ENCODE peak calls at places on chromosome 3, in seven cellular contexts. I is GM23338, O is pancreas, X is sigmoid colon, L is endothelial cell of umbilical vein, M is tibial artery, Z is body of pancreas. K is an unnamed sample.

GRCh38 chr3:143763568-143764162 is 84.6 kb downstream of the SLC9A9 start:
- DNase-seq in I (peak; percentile 47), O (no peak), X (no peak), L (peak; percentile 38), M (no peak), Z (no peak), K (no peak)

GRCh38 chr3:162765524-162765923 is 1268.9 kb downstream of the OTOL1 start:
- DNase-seq in I (no peak), O (no peak), X (no peak), L (no peak), M (no peak), Z (no peak), K (no peak)

GRCh38 chr3:110900583-110900982 is 171.0 kb upstream of the NECTIN3 start:
- DNase-seq in I (no peak), O (no peak), X (no peak), L (no peak), M (no peak), Z (no peak), K (no peak)

GRCh38 chr3:95655363-95655986 is 1158.9 kb upstream of the EPHA6 start:
- DNase-seq in I (no peak), O (no peak), X (no peak), L (no peak), M (no peak), Z (no peak), K (no peak)

GRCh38 chr3:49602877-49603411 is 48.7 kb downstream of the BSN start:
- DNase-seq in I (no peak), O (peak; percentile 30), X (peak; percentile 32), L (no peak), M (no peak), Z (no peak), K (no peak)

GRCh38 chr3:18018491-18019177 is 276.2 kb upstream of the TBC1D5 start:
- DNase-seq in I (no peak), O (no peak), X (no peak), L (no peak), M (no peak), Z (no peak), K (no peak)

GRCh38 chr3:66442254-66443249 is 58.3 kb downstream of the LRIG1 start:
- DNase-seq in I (peak; percentile 94), O (no peak), X (peak; percentile 91), L (peak; percentile 92), M (peak; percentile 79), Z (peak; percentile 91), K (no peak)

GRCh38 chr3:851098-851790 is 241.6 kb upstream of the CNTN6 start:
- DNase-seq in I (peak; percentile 50), O (no peak), X (no peak), L (no peak), M (no peak), Z (no peak), K (no peak)

GRCh38 chr3:127999509-128000106 is 52.6 kb upstream of the SEC61A1 start:
- DNase-seq in I (no peak), O (no peak), X (no peak), L (no peak), M (no peak), Z (no peak), K (no peak)

GRCh38 chr3:156760333-156760732 is 65.8 kb upstream of the LEKR1 start:
- DNase-seq in I (no peak), O (no peak), X (no peak), L (no peak), M (no peak), Z (no peak), K (no peak)

GRCh38 chr3:195863121-195864061 is 45.0 kb downstream of the TNK2 start:
- DNase-seq in I (peak; percentile 90), O (peak; percentile 95), X (peak; percentile 96), L (peak; percentile 81), M (peak; percentile 92), Z (peak; percentile 87), K (peak; percentile 85)

GRCh38 chr3:51800758-51801140 is 21.7 kb upstream of the IQCF6 start:
- DNase-seq in I (no peak), O (no peak), X (no peak), L (no peak), M (no peak), Z (no peak), K (no peak)

GRCh38 chr3:177633671-177634207 is 436.5 kb upstream of the TBL1XR1 start:
- DNase-seq in I (no peak), O (no peak), X (no peak), L (no peak), M (no peak), Z (no peak), K (no peak)

GRCh38 chr3:45064512-45065372 is 38.6 kb downstream of the CLEC3B start:
- DNase-seq in I (no peak), O (no peak), X (no peak), L (peak; percentile 81), M (no peak), Z (peak; percentile 57), K (peak; percentile 77)

GRCh38 chr3:51024765-51025681 is 350.3 kb downstream of the DOCK3 start:
- DNase-seq in I (peak; percentile 3), O (no peak), X (no peak), L (no peak), M (no peak), Z (peak; percentile 43), K (no peak)

GRCh38 chr3:42119558-42120355 is 28.6 kb downstream of the TRAK1 start:
- DNase-seq in I (no peak), O (no peak), X (no peak), L (peak; percentile 95), M (no peak), Z (no peak), K (peak; percentile 57)

GRCh38 chr3:72065236-72065635 is 280.3 kb upstream of the PROK2 start:
- DNase-seq in I (no peak), O (no peak), X (no peak), L (no peak), M (no peak), Z (no peak), K (no peak)

GRCh38 chr3:97389883-97390282 is 374.7 kb upstream of the ARL6 start:
- DNase-seq in I (peak; percentile 39), O (no peak), X (no peak), L (no peak), M (no peak), Z (no peak), K (no peak)

GRCh38 chr3:128280466-128281455 is 127.5 kb downstream of the EEFSEC start:
- DNase-seq in I (peak; percentile 88), O (no peak), X (no peak), L (no peak), M (no peak), Z (no peak), K (no peak)

GRCh38 chr3:105647047-105647446 is 221.8 kb downstream of the CBLB start:
- DNase-seq in I (no peak), O (no peak), X (no peak), L (peak; percentile 48), M (no peak), Z (peak; percentile 18), K (no peak)

GRCh38 chr3:10651506-10651905 is 146.1 kb upstream of the ATP2B2 start:
- DNase-seq in I (no peak), O (no peak), X (no peak), L (no peak), M (no peak), Z (no peak), K (no peak)

GRCh38 chr3:151911462-151911861 is 38.0 kb downstream of the SUCNR1 start:
- DNase-seq in I (no peak), O (no peak), X (no peak), L (no peak), M (no peak), Z (no peak), K (no peak)

GRCh38 chr3:39657075-39657474 is 152.3 kb upstream of the MYRIP start:
- DNase-seq in I (no peak), O (no peak), X (no peak), L (no peak), M (no peak), Z (no peak), K (no peak)

GRCh38 chr3:44476181-44476599 is 1.3 kb downstream of the ZNF445 start:
- DNase-seq in I (no peak), O (no peak), X (no peak), L (peak; percentile 55), M (no peak), Z (no peak), K (no peak)

GRCh38 chr3:134018406-134018805 is 11.3 kb downstream of the SLCO2A1 start:
- DNase-seq in I (no peak), O (no peak), X (peak; percentile 18), L (no peak), M (no peak), Z (no peak), K (no peak)

GRCh38 chr3:191143224-191143623 is 55.8 kb upstream of the OSTN start:
- DNase-seq in I (no peak), O (no peak), X (no peak), L (peak; percentile 44), M (no peak), Z (no peak), K (no peak)

DNA sequence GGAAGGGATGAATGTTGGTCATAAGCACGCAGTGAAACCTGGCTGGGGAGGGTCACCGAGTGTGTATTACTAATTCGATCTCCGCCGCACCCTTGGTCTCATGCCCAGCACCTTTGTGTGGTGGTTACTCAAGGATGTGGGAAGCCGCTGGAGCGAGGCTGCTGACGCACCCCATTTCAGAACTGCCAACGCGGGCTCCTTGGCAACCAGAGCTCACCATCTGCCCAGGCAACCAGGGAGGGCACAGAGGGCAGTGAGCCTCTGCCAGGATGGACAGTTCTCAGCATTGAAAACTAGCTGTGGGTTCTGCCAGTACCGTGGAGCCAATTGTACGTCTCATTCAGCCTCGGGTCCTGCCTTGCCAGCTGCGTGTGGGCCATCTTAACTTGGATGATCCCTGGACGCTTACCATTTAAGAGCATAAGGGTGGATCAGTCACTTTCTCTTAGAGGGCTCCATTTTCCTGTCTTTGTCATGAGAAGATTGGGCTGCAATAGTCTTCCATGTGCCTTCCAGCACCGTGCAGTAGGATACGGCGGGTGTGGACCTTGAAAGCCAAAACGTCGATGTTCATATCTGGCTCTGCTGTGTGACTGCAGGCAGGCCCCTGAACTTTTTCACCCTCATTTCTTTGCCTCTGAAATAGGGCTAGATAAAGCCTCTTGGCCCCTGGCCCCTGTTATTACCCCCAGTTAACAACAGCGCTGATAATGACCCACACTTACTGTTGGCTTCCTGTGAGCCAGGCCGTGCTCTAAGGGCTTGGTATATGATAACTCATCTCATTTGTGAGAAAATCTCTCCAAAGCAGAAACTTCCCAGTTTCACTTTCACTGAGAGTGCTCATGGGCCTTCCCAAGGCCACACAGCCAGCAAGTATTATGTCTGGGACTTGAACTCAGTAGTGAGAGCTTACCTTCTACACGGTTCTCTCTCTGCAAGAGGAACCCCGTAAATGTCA is 238.8 kb downstream of the OPA1 start:
- DNase-seq in I (no peak), O (no peak), X (no peak), L (no peak), M (no peak), Z (peak; percentile 68), K (no peak)
- H3K4me1 ChIP-seq in I (peaks cover 12% of the 10 kb centered on the region), O (peaks cover 35% of the 10 kb centered on the region), X (peaks cover 6% of the 10 kb centered on the region), L (no peaks in the 10 kb centered on the region), M (no peaks in the 10 kb centered on the region), Z (peaks cover 45% of the 10 kb centered on the region), K (peaks cover 5% of the 10 kb centered on the region)

GRCh38 chr3:14412831-14413380 is 10.5 kb downstream of the SLC6A6 start:
- DNase-seq in I (peak; percentile 79), O (no peak), X (no peak), L (no peak), M (no peak), Z (no peak), K (no peak)
- H3K27ac ChIP-seq in I (peak overlapping the region; percentile 84), O (no peak overlapping the region), X (no peak overlapping the region), L (no peak overlapping the region), M (no peak overlapping the region), Z (no peak overlapping the region), K (peak overlapping the region; percentile 48)

GRCh38 chr3:192514754-192515660 is 212.3 kb downstream of the FGF12 start:
- DNase-seq in I (peak; percentile 93), O (peak; percentile 86), X (no peak), L (no peak), M (no peak), Z (peak; percentile 92), K (no peak)
- TF ChIP-seq CTCF in I (peak; percentile 55), O (no peak), X (no peak), L (no peak), M (no peak), Z (peak; percentile 23), K (no peak)

GRCh38 chr3:47159820-47160219 is 4.1 kb downstream of the SETD2 start:
- DNase-seq in I (no peak), O (no peak), X (no peak), L (no peak), M (no peak), Z (no peak), K (no peak)
- H3K4me1 ChIP-seq in I (peaks cover 65% of the 10 kb centered on the region), O (peaks cover 48% of the 10 kb centered on the region), X (peaks cover 79% of the 10 kb centered on the region), L (peaks cover 11% of the 10 kb centered on the region), M (peaks cover 79% of the 10 kb centered on the region), Z (peaks cover 61% of the 10 kb centered on the region), K (peaks cover 37% of the 10 kb centered on the region)